ENCODE peak calls at places on chromosomes 6 and 20, in ten cellular contexts. V is tibial nerve; S is activated naive CD8-positive, alpha-beta T cell treated with anti-CD3 and anti-CD28 coated beads, Interleukin-2, amount 50 U/mL, for 24 hours; D is effector CD4-positive, alpha-beta T cell; O is T-cell; Z is GM04503; K is neural progenitor cell; R is heart right ventricle; Q is amygdala; W is AG08396. J is an unnamed sample.

GRCh38 chr6:38599261-38599660 is 40.5 kb downstream of the BTBD9 start:
- DNase-seq in W (no peak), S (no peak), R (no peak), D (no peak), Q (no peak), K (no peak), V (no peak), Z (no peak), O (no peak), J (no peak)

GRCh38 chr6:125314019-125314581 is 12.3 kb upstream of the HDDC2 start:
- DNase-seq in S (peak; percentile 42), O (no peak), D (no peak), Q (peak; percentile 29), Z (no peak), R (peak; percentile 51), V (peak; percentile 44), W (peak; percentile 51), K (peak; percentile 78), J (peak; percentile 85)

GRCh38 chr6:149855040-149855654 is 9.0 kb downstream of the LRP11 start:
- DNase-seq in Q (no peak), O (no peak), Z (peak; percentile 57), S (no peak), W (peak; percentile 68), V (no peak), K (no peak), R (no peak), D (no peak), J (peak; percentile 81)

GRCh38 chr6:3987072-3987471 is 91.9 kb downstream of the FAM217A start:
- DNase-seq in K (peak; percentile 18), S (no peak), R (no peak), Q (no peak), W (no peak), D (no peak), V (no peak), O (no peak), Z (no peak), J (peak; percentile 67)

GRCh38 chr6:145295746-145296145 is 439.6 kb downstream of the EPM2A start:
- DNase-seq in Q (no peak), R (no peak), K (no peak), D (no peak), W (no peak), O (no peak), V (no peak), S (no peak), Z (no peak), J (no peak)

GRCh38 chr6:3326179-3326971 is 67.6 kb downstream of the PSMG4 start:
- DNase-seq in K (no peak), O (no peak), S (no peak), Q (no peak), D (no peak), Z (no peak), V (no peak), W (no peak), R (no peak), J (no peak)

GRCh38 chr6:127518710-127519468 is at the start of gene MTCL3:
- DNase-seq in K (peak; percentile 86), V (no peak), W (peak; percentile 27), O (no peak), D (no peak), R (peak; percentile 11), Q (peak; percentile 5), S (peak; percentile 41), Z (no peak), J (peak; percentile 45)

GRCh38 chr20:5657190-5657872 is 92.9 kb upstream of the SHLD1 start:
- DNase-seq in S (no peak), Z (peak; percentile 97), D (no peak), R (no peak), V (no peak), O (no peak), K (no peak), W (peak; percentile 52), Q (no peak), J (peak; percentile 81)

GRCh38 chr6:132210886-132211563 is 190.2 kb downstream of the MOXD1 start:
- DNase-seq in V (no peak), O (no peak), S (no peak), Z (no peak), D (no peak), R (no peak), W (no peak), K (no peak), Q (no peak), J (no peak)

GRCh38 chr20:53748176-53748575 is 154.5 kb upstream of the ZNF217 start:
- DNase-seq in Q (no peak), K (no peak), Z (no peak), R (no peak), O (no peak), S (no peak), W (no peak), V (no peak), D (no peak), J (no peak)

GRCh38 chr6:147016440-147016839 is 187.8 kb upstream of the STXBP5 start:
- DNase-seq in V (no peak), S (no peak), O (no peak), Q (no peak), D (no peak), R (no peak), Z (no peak), W (no peak), K (no peak), J (no peak)

GRCh38 chr6:160733045-160733646 is 31.1 kb downstream of the PLG start:
- DNase-seq in D (no peak), Z (peak; percentile 3), Q (no peak), W (peak; percentile 14), S (peak; percentile 13), V (no peak), O (peak; percentile 4), K (peak; percentile 77), R (no peak), J (peak; percentile 48)

GRCh38 chr20:5504061-5504739 is 187.4 kb upstream of the PROKR2 start:
- DNase-seq in D (no peak), R (peak; percentile 76), K (no peak), W (peak; percentile 69), O (no peak), S (peak; percentile 12), Z (no peak), V (peak; percentile 22), Q (peak; percentile 22), J (peak; percentile 42)

GRCh38 chr6:34696739-34697543 is at the start of gene ILRUN:
- DNase-seq in W (peak; percentile 97), Z (peak; percentile 51), Q (peak; percentile 88), K (peak; percentile 97), O (peak; percentile 95), V (peak; percentile 96), S (peak; percentile 99), R (peak; percentile 98), D (peak; percentile 95), J (peak; percentile 97)

GRCh38 chr6:160277144-160277543 is 18.5 kb upstream of the SLC22A2 start:
- DNase-seq in W (no peak), Q (no peak), Z (no peak), K (no peak), V (no peak), D (no peak), S (no peak), R (no peak), O (no peak), J (no peak)

GRCh38 chr6:136284909-136285308 is 4.7 kb downstream of the BCLAF1 start:
- DNase-seq in W (peak; percentile 22), O (no peak), D (no peak), S (no peak), V (no peak), Q (no peak), K (no peak), Z (peak; percentile 15), R (no peak), J (no peak)

GRCh38 chr6:3419624-3420272 is 37.1 kb downstream of the SLC22A23 start:
- DNase-seq in D (no peak), R (no peak), K (no peak), S (no peak), W (no peak), O (no peak), Z (peak; percentile 57), Q (no peak), V (no peak), J (peak; percentile 33)

GRCh38 chr20:9919271-9920014 is 80.6 kb upstream of the PAK5 start:
- DNase-seq in R (no peak), D (no peak), Z (no peak), O (no peak), S (no peak), W (no peak), Q (no peak), V (no peak), K (no peak), J (no peak)

GRCh38 chr6:131948221-131948661 is 2.9 kb downstream of the CCN2 start:
- DNase-seq in D (no peak), O (no peak), Q (no peak), V (no peak), R (no peak), W (no peak), K (no peak), S (no peak), Z (no peak), J (peak; percentile 65)

GRCh38 chr6:147081210-147081609 is 123.0 kb upstream of the STXBP5 start:
- DNase-seq in D (no peak), S (no peak), W (no peak), K (no peak), R (no peak), O (no peak), Q (no peak), V (no peak), Z (no peak), J (no peak)

GRCh38 chr20:13231031-13231752 is 10.1 kb downstream of the ISM1 start:
- DNase-seq in Q (no peak), W (peak; percentile 45), D (peak; percentile 21), V (no peak), S (peak; percentile 32), Z (no peak), O (no peak), R (no peak), K (no peak), J (peak; percentile 45)

GRCh38 chr6:75620387-75621304 is 19.0 kb downstream of the SENP6 start:
- DNase-seq in O (no peak), K (no peak), Z (no peak), Q (no peak), W (no peak), V (no peak), R (no peak), S (no peak), D (no peak), J (no peak)

GRCh38 chr6:170098428-170099170 is 192.3 kb downstream of the DLL1 start:
- DNase-seq in D (no peak), R (no peak), W (no peak), V (no peak), K (no peak), S (no peak), Z (no peak), O (no peak), Q (no peak), J (no peak)

GRCh38 chr6:17928514-17929430 is 58.7 kb downstream of the KIF13A start:
- DNase-seq in K (no peak), Q (no peak), Z (no peak), V (no peak), D (no peak), S (no peak), W (no peak), R (no peak), O (no peak), J (peak; percentile 48)

GRCh38 chr6:113672691-113673149 is 184.4 kb upstream of the MARCKS start:
- DNase-seq in V (peak; percentile 49), Q (no peak), Z (peak; percentile 52), K (peak; percentile 20), S (no peak), O (no peak), D (no peak), W (peak; percentile 37), R (peak; percentile 70), J (peak; percentile 70)

GRCh38 chr6:45419574-45420082 is 41.9 kb upstream of the SUPT3H start:
- DNase-seq in D (peak; percentile 41), W (peak; percentile 37), K (peak; percentile 82), Z (no peak), O (peak; percentile 32), R (peak; percentile 47), V (peak; percentile 32), S (peak; percentile 69), Q (no peak), J (peak; percentile 54)

GRCh38 chr20:47785321-47785899 is at the start of gene SULF2:
- DNase-seq in D (no peak), S (no peak), Q (no peak), K (peak; percentile 83), W (no peak), R (peak; percentile 65), O (no peak), V (no peak), Z (no peak), J (peak; percentile 67)

GRCh38 chr6:128763599-128764300 is 119.2 kb upstream of the LAMA2 start:
- DNase-seq in D (no peak), W (no peak), Q (no peak), O (no peak), K (no peak), Z (no peak), S (no peak), V (no peak), R (no peak), J (no peak)